ENCODE peak calls at places on chromosomes 2 and 18, in four cellular contexts. S is breast epithelium, Y is sigmoid colon, D is IMR-90. H is an unnamed sample.

GRCh38 chr2:127386764-127387654 is 766 bp downstream of the MAP3K2 start:
- DNase-seq in Y (peak), D (peak), S (peak), H (peak)

GRCh38 chr2:138507267-138507666 is 5.7 kb downstream of the SPOPL start:
- DNase-seq in Y (no peak), D (no peak), S (no peak), H (no peak)

GRCh38 chr18:41324020-41324791 is 630.8 kb upstream of the PIK3C3 start:
- DNase-seq in S (no peak), D (peak), Y (no peak), H (no peak)

GRCh38 chr2:233915133-233915532 is 2.0 kb upstream of the TRPM8 start:
- DNase-seq in D (peak), Y (no peak), S (no peak), H (no peak)

GRCh38 chr2:220341014-220341413 is 713.6 kb downstream of the SLC4A3 start:
- DNase-seq in Y (no peak), D (peak), S (no peak), H (no peak)

GRCh38 chr2:174012347-174013309 is 47.5 kb upstream of the SP3 start:
- DNase-seq in Y (peak), D (no peak), S (peak), H (peak)

GRCh38 chr18:7572837-7573236 is 5.7 kb downstream of the PTPRM start:
- DNase-seq in Y (no peak), D (peak), S (no peak), H (no peak)

GRCh38 chr2:238700122-238700457 is 147.8 kb upstream of the TWIST2 start:
- DNase-seq in Y (no peak), D (peak), S (no peak), H (peak)

GRCh38 chr18:41752826-41753225 is 202.2 kb upstream of the PIK3C3 start:
- DNase-seq in D (no peak), Y (no peak), S (no peak), H (no peak)

GRCh38 chr2:26674771-26675170 is 17.8 kb upstream of the KCNK3 start:
- DNase-seq in Y (peak), S (peak), D (no peak), H (peak)

DNA sequence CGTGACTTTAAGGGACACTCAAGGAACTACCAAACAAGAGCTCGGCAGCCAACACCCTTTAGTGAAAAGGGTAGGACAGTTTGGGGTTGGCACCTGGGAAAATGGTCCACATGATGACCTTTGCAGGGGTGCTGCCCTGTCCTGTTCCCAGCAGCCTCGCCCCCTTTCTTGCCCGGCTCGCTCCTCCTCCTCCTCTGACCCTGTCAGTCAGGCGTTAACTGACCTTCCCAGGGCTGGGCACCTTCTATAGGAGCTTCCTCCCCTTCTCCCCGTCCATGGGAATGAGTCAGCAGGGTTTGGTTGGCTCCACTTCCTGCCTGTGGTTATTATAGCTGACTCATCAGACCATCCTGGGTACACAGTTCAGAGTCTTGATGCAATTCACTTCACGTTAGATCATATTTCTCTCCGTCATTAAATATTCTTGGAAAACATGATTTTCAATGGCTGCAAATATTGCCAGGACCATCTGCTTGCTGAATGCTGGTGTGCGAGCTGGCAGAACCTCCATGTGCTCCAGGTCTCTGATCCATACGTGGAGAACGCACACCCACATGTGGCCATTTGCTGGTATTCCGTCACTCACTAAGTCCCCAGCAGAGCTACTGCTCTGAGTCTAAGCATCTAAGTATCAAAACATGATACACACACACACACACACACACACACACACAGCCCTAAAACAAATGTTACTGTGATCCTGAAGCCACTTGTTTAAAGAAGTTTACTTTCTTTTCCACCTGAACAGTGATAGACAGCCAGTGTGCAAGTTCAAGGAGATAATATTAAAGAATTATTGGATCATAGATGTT is 185.0 kb downstream of the ANAPC1 start:
- DNase-seq in S (peak), Y (peak), D (peak), H (no peak)
- H3K4me3 ChIP-seq in S (no peak), Y (no peak), D (no peak), H (no peak)

GRCh38 chr2:149038442-149039212 is at the start of gene LYPD6B:
- DNase-seq in D (no peak), Y (no peak), S (peak), H (no peak)
- TF ChIP-seq POLR2A in D (no peak), Y (no peak), S (no peak), H (no peak)

DNA sequence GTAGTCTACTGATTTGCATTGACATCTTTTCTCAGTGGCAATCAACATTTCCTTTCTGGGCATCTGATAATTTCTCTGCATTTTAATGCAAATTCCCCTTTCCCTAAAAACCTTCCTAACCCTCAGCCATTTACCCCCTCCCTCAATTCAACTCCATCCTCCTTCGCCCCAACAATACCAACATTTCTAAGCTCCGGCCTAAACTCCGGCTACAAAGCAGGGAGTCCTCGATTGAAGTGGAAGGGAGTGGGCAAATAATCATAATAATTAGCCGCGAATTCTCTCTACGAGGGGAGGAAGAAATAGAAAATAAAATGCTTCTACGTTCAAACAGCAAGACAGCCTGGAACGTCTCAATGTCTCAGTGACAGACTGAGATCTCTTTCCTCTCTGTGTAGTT is 4.6 kb downstream of the BCL11A start:
- DNase-seq in Y (no peak), S (no peak), D (no peak), H (no peak)
- H3K4me3 ChIP-seq in Y (peak), S (no peak), D (no peak), H (no peak)

DNA sequence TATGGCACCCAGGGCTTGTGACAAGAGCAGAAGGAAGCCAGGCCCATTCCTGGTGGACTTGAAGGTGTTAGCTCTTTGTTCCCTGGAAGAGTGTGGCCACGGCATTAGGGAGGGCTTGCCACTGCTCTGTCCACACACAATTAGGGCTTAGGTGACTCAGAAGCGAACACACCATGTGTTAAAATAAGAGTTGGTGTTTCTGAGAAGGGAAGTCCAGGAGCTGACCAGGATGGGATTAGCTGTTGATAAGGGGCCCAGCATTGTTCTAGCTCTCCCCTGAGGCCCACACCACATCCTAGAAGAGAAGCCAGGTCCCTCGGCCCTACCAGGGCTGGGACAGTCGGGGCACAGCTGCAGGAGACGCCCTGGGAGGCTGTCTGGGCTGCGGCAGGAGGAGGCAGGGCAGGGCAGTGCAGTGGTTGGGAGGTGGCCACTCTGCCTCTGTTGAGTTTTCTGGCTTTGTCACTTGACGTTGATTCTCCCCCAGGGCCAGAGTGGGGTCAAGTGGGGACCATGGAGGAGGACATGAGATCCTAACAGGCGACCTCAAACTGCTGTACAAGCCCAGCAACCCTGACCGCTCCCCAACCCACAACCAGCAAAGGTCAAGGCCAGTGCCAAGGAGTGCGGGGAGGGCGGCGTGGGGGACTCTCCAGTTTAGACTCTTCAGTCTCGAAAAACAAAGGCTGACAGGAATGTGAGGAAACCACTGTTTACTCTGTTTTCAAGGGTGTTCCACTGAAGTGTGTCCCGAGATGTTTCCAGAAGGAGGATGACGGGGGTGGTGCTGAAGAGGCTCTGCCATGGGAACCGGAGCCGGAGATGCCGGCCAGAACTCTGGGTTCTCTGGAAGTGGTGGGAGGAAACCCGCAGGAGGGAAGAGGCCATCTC is 16.8 kb downstream of the GNLY start:
- DNase-seq in S (no peak), D (no peak), Y (no peak), H (peak)
- TF ChIP-seq POLR2A in S (no peak), D (no peak), Y (no peak), H (no peak)

GRCh38 chr2:88865801-88866353 is 174.4 kb downstream of the RPIA start:
- DNase-seq in Y (no peak), D (no peak), S (no peak), H (no peak)

GRCh38 chr2:88870267-88870839 is 178.9 kb downstream of the RPIA start:
- DNase-seq in S (no peak), D (no peak), Y (no peak), H (no peak)

GRCh38 chr2:88866756-88867155 is 175.3 kb downstream of the RPIA start:
- DNase-seq in D (no peak), S (no peak), Y (no peak), H (no peak)

GRCh38 chr2:88871336-88871735 is 179.9 kb downstream of the RPIA start:
- DNase-seq in D (no peak), S (no peak), Y (no peak), H (no peak)

GRCh38 chr2:88868861-88869260 is 177.4 kb downstream of the RPIA start:
- DNase-seq in D (no peak), Y (no peak), S (no peak), H (no peak)
- H3K4me3 ChIP-seq in D (no peak), Y (no peak), S (no peak), H (no peak)

GRCh38 chr2:218406209-218406948 is 6.7 kb downstream of the CTDSP1 start:
- DNase-seq in Y (peak), D (peak), S (peak), H (peak)
- TF ChIP-seq POLR2A in Y (no peak), D (peak), S (no peak), H (no peak)

GRCh38 chr18:50315100-50315871 is 27.8 kb upstream of the CXXC1 start:
- DNase-seq in S (no peak), D (no peak), Y (no peak), H (no peak)
- H3K4me3 ChIP-seq in S (no peak), D (no peak), Y (no peak), H (no peak)

DNA sequence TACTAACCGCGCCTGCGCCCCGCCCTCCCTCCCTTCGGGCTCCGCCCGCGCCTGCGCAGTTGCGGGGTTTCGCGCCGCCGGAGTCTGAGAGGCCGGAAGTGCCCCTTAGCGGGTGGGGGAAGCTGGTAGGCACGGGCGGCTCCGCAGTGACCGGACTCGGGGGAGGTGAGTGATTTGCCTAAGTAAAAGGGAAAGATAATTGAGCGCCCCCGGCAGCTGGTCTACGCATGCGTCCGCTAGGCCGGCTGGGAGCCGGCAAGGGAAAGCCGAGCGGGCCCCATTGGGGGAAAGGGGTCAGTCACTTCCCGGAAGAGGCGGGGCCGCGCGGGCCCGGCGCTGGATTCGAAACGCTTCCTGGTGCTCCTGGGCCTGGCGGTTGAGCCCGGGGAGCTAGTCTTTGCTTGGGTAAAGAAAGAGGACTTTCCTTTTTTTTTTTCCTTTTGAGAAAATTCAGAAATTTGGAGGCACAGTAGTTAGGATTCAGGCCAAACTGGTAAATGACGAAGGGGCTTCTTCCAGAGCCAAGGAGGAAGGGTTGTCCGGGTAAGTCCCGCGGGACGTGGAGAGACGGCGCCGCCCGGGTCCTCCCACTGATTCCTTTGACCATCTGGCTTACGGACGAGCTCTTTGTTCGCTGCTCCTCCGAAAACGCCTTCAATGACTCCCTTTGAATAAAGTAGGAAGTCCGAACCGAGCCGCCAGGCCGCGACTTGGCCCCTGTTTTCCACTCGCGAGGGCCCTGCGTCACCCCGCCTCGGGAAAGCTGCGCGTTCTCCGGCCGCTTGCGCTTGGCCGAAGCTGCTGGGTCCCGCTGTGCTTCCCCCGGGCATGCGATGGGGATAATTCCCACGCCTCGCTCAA is at the start of the genes GEN1 and SMC6:
- DNase-seq in D (peak), S (peak), Y (peak), H (peak)
- TF ChIP-seq POLR2A in D (peak), S (no peak), Y (no peak), H (no peak)